ENCODE peak calls at places on chromosome 15, in eight cellular contexts. Q is CD8-positive, alpha-beta T cell; N is OCI-M1; F is activated gamma-delta T cell treated with Interleukin-2 at 50 U/mL for 16 hours; R is kidney tubule cell; K is activated T-helper 1 cell treated with anti-CD3 and anti-CD28 coated beads, Interleukin-2, amount 50 U/mL, for 16 hours; Z is stimulated activated CD8-positive, alpha-beta memory T cell treated with anti-CD3 and anti-CD28 coated beads, Interleukin-12 subunit alpha, Interleukin-12 subunit beta, amount 100 ng/mL, for 1 hour; E is hippocampal formation. T is an unnamed sample.

GRCh38 chr15:37031198-37031597 is 69.2 kb downstream of the MEIS2 start:
- DNase-seq in Q (no peak), N (peak; percentile 36), F (no peak), R (no peak), K (no peak), Z (no peak), E (no peak), T (no peak)

GRCh38 chr15:75597667-75598341 is 18.7 kb upstream of the PTPN9 start:
- DNase-seq in Q (peak; percentile 22), N (peak; percentile 94), F (peak; percentile 9), R (no peak), K (no peak), Z (no peak), E (no peak), T (no peak)

GRCh38 chr15:74541494-74542191 is 623 bp downstream of the ARID3B start:
- DNase-seq in Q (peak; percentile 65), N (peak; percentile 91), F (peak; percentile 61), R (peak; percentile 82), K (peak; percentile 54), Z (peak; percentile 42), E (peak; percentile 4), T (peak; percentile 21)

GRCh38 chr15:28977377-28978010 is 91.7 kb downstream of the APBA2 start:
- DNase-seq in Q (no peak), N (no peak), F (no peak), R (peak; percentile 97), K (no peak), Z (no peak), E (peak; percentile 72), T (no peak)

GRCh38 chr15:93829115-93829849 is 402.1 kb upstream of the MCTP2 start:
- DNase-seq in Q (no peak), N (peak; percentile 68), F (no peak), R (peak; percentile 55), K (no peak), Z (no peak), E (no peak), T (no peak)

GRCh38 chr15:94324117-94324826 is 92.9 kb downstream of the MCTP2 start:
- DNase-seq in Q (peak; percentile 55), N (peak; percentile 86), F (peak; percentile 55), R (peak; percentile 53), K (peak; percentile 33), Z (peak; percentile 36), E (peak; percentile 10), T (peak; percentile 14)

GRCh38 chr15:76401285-76401684 is 64.7 kb downstream of the ISL2 start:
- DNase-seq in Q (no peak), N (no peak), F (no peak), R (no peak), K (no peak), Z (no peak), E (no peak), T (no peak)

GRCh38 chr15:89770041-89770440 is 6.1 kb upstream of the MESP2 start:
- DNase-seq in Q (no peak), N (no peak), F (no peak), R (peak; percentile 54), K (no peak), Z (no peak), E (no peak), T (no peak)

GRCh38 chr15:57495037-57495436 is 96.7 kb upstream of the MYZAP start:
- DNase-seq in Q (no peak), N (no peak), F (no peak), R (no peak), K (no peak), Z (no peak), E (no peak), T (no peak)

GRCh38 chr15:68792901-68793766 is 27.6 kb downstream of the ANP32A start:
- DNase-seq in Q (no peak), N (no peak), F (no peak), R (peak; percentile 29), K (no peak), Z (no peak), E (no peak), T (no peak)

GRCh38 chr15:90873998-90874605 is 5.7 kb downstream of the FURIN start:
- DNase-seq in Q (no peak), N (no peak), F (no peak), R (peak; percentile 44), K (no peak), Z (no peak), E (no peak), T (no peak)

GRCh38 chr15:35206060-35206675 is 121.1 kb upstream of the NANOGP8 start:
- DNase-seq in Q (no peak), N (peak; percentile 54), F (no peak), R (peak; percentile 16), K (no peak), Z (no peak), E (no peak), T (no peak)

GRCh38 chr15:68289621-68290352 is 12.2 kb downstream of the FEM1B start:
- DNase-seq in Q (no peak), N (no peak), F (no peak), R (no peak), K (no peak), Z (no peak), E (no peak), T (no peak)

GRCh38 chr15:69668963-69669362 is 216.3 kb downstream of the RPLP1 start:
- DNase-seq in Q (peak; percentile 30), N (no peak), F (peak; percentile 51), R (no peak), K (no peak), Z (peak; percentile 4), E (no peak), T (no peak)

GRCh38 chr15:88940110-88940675 is 27.0 kb upstream of the MFGE8 start:
- DNase-seq in Q (no peak), N (no peak), F (no peak), R (no peak), K (no peak), Z (no peak), E (no peak), T (no peak)

GRCh38 chr15:79989682-79990081 is 18.7 kb upstream of the BCL2A1 start:
- DNase-seq in Q (no peak), N (no peak), F (no peak), R (no peak), K (no peak), Z (no peak), E (peak; percentile 9), T (no peak)

GRCh38 chr15:27256446-27256845 is 285.5 kb downstream of the GABRG3 start:
- DNase-seq in Q (no peak), N (no peak), F (no peak), R (no peak), K (no peak), Z (no peak), E (no peak), T (no peak)

GRCh38 chr15:25177955-25178801 is 223.4 kb downstream of the SNRPN start:
- DNase-seq in Q (peak; percentile 1), N (no peak), F (peak; percentile 1), R (no peak), K (no peak), Z (no peak), E (no peak), T (peak; percentile 5)

GRCh38 chr15:31163769-31164572 is 62.4 kb upstream of the TRPM1 start:
- DNase-seq in Q (no peak), N (no peak), F (no peak), R (peak; percentile 69), K (no peak), Z (no peak), E (no peak), T (no peak)

GRCh38 chr15:68584704-68585573 is 6.1 kb downstream of the CORO2B start:
- DNase-seq in Q (no peak), N (no peak), F (no peak), R (no peak), K (no peak), Z (no peak), E (peak; percentile 51), T (no peak)

GRCh38 chr15:69979783-69980182 is 117.9 kb downstream of the TLE3 start:
- DNase-seq in Q (no peak), N (no peak), F (no peak), R (no peak), K (no peak), Z (no peak), E (no peak), T (no peak)

GRCh38 chr15:77474987-77475385 is 54.3 kb downstream of the HMG20A start:
- DNase-seq in Q (no peak), N (no peak), F (no peak), R (no peak), K (no peak), Z (no peak), E (no peak), T (no peak)

GRCh38 chr15:42239528-42240245 is 31.6 kb upstream of the VPS39 start:
- DNase-seq in Q (no peak), N (no peak), F (no peak), R (peak; percentile 34), K (no peak), Z (no peak), E (no peak), T (no peak)

GRCh38 chr15:78396976-78397375 is 41.0 kb upstream of the IREB2 start:
- DNase-seq in Q (no peak), N (peak; percentile 6), F (no peak), R (no peak), K (no peak), Z (no peak), E (no peak), T (no peak)

GRCh38 chr15:60745469-60745971 is 266.6 kb upstream of the ICE2 start:
- DNase-seq in Q (no peak), N (no peak), F (no peak), R (no peak), K (no peak), Z (no peak), E (no peak), T (no peak)

GRCh38 chr15:75200765-75201608 is 695 bp upstream of the C15orf39 start:
- DNase-seq in Q (peak; percentile 32), N (peak; percentile 39), F (peak; percentile 19), R (peak; percentile 91), K (peak; percentile 19), Z (no peak), E (no peak), T (no peak)

GRCh38 chr15:66742286-66742685 is 40.2 kb downstream of the SMAD6 start:
- DNase-seq in Q (no peak), N (no peak), F (no peak), R (no peak), K (no peak), Z (no peak), E (no peak), T (no peak)

GRCh38 chr15:35657679-35658201 is 111.8 kb upstream of the DPH6 start:
- DNase-seq in Q (no peak), N (no peak), F (no peak), R (peak; percentile 61), K (no peak), Z (no peak), E (no peak), T (no peak)